ENCODE peak calls at places on chromosomes 7 and 10, in five cellular contexts. One of them, this sample, is unnamed.

GRCh38 chr10:9596368-9596920 is 1421.2 kb upstream of the CELF2 start:
- DNase-seq in T follicular helper cell: no peak
- DNase-seq in GM19239: no peak
- DNase-seq in retina: no peak
- DNase-seq in stimulated activated CD4-positive, alpha-beta T cell treated with anti-CD3 and anti-CD28 coated beads, Interleukin-12 subunit alpha, Interleukin-12 subunit beta, amount 100 ng/mL, for 24 hours: no peak
- DNase-seq in this sample: no peak

GRCh38 chr7:113774182-113774807 is 144.5 kb downstream of the PPP1R3A start:
- DNase-seq in T follicular helper cell: no peak
- DNase-seq in retina: peak
- DNase-seq in GM19239: no peak
- DNase-seq in stimulated activated CD4-positive, alpha-beta T cell treated with anti-CD3 and anti-CD28 coated beads, Interleukin-12 subunit alpha, Interleukin-12 subunit beta, amount 100 ng/mL, for 24 hours: no peak
- DNase-seq in this sample: peak

GRCh38 chr7:111867348-111867931 is 305.1 kb upstream of the IMMP2L start:
- DNase-seq in retina: peak
- DNase-seq in T follicular helper cell: no peak
- DNase-seq in stimulated activated CD4-positive, alpha-beta T cell treated with anti-CD3 and anti-CD28 coated beads, Interleukin-12 subunit alpha, Interleukin-12 subunit beta, amount 100 ng/mL, for 24 hours: no peak
- DNase-seq in GM19239: no peak
- DNase-seq in this sample: no peak

GRCh38 chr10:3472705-3473078 is 300.1 kb upstream of the PITRM1 start:
- DNase-seq in retina: no peak
- DNase-seq in stimulated activated CD4-positive, alpha-beta T cell treated with anti-CD3 and anti-CD28 coated beads, Interleukin-12 subunit alpha, Interleukin-12 subunit beta, amount 100 ng/mL, for 24 hours: no peak
- DNase-seq in T follicular helper cell: no peak
- DNase-seq in GM19239: no peak
- DNase-seq in this sample: no peak

GRCh38 chr7:70595741-70596574 is 536.0 kb upstream of the GALNT17 start:
- DNase-seq in retina: peak
- DNase-seq in T follicular helper cell: no peak
- DNase-seq in stimulated activated CD4-positive, alpha-beta T cell treated with anti-CD3 and anti-CD28 coated beads, Interleukin-12 subunit alpha, Interleukin-12 subunit beta, amount 100 ng/mL, for 24 hours: no peak
- DNase-seq in GM19239: no peak
- DNase-seq in this sample: no peak

GRCh38 chr7:101659706-101660105 is 30.6 kb upstream of the MYL10 start:
- DNase-seq in stimulated activated CD4-positive, alpha-beta T cell treated with anti-CD3 and anti-CD28 coated beads, Interleukin-12 subunit alpha, Interleukin-12 subunit beta, amount 100 ng/mL, for 24 hours: no peak
- DNase-seq in T follicular helper cell: no peak
- DNase-seq in retina: no peak
- DNase-seq in GM19239: no peak
- DNase-seq in this sample: no peak

GRCh38 chr7:143960813-143961610 is 6.4 kb downstream of the OR2F1 start:
- DNase-seq in stimulated activated CD4-positive, alpha-beta T cell treated with anti-CD3 and anti-CD28 coated beads, Interleukin-12 subunit alpha, Interleukin-12 subunit beta, amount 100 ng/mL, for 24 hours: no peak
- DNase-seq in retina: no peak
- DNase-seq in T follicular helper cell: no peak
- DNase-seq in GM19239: no peak
- DNase-seq in this sample: no peak

GRCh38 chr10:87608756-87609155 is 50.9 kb upstream of the PAPSS2 start:
- DNase-seq in retina: no peak
- DNase-seq in T follicular helper cell: no peak
- DNase-seq in stimulated activated CD4-positive, alpha-beta T cell treated with anti-CD3 and anti-CD28 coated beads, Interleukin-12 subunit alpha, Interleukin-12 subunit beta, amount 100 ng/mL, for 24 hours: no peak
- DNase-seq in GM19239: no peak
- DNase-seq in this sample: no peak

GRCh38 chr10:97549587-97550322 is 22.8 kb upstream of the ANKRD2 start:
- DNase-seq in T follicular helper cell: no peak
- DNase-seq in stimulated activated CD4-positive, alpha-beta T cell treated with anti-CD3 and anti-CD28 coated beads, Interleukin-12 subunit alpha, Interleukin-12 subunit beta, amount 100 ng/mL, for 24 hours: no peak
- DNase-seq in GM19239: no peak
- DNase-seq in retina: peak
- DNase-seq in this sample: no peak

GRCh38 chr10:110103921-110104461 is 96.2 kb downstream of the ADD3 start:
- DNase-seq in stimulated activated CD4-positive, alpha-beta T cell treated with anti-CD3 and anti-CD28 coated beads, Interleukin-12 subunit alpha, Interleukin-12 subunit beta, amount 100 ng/mL, for 24 hours: no peak
- DNase-seq in GM19239: no peak
- DNase-seq in retina: no peak
- DNase-seq in T follicular helper cell: no peak
- DNase-seq in this sample: no peak

GRCh38 chr7:120843121-120843520 is 14.8 kb downstream of the TSPAN12 start:
- DNase-seq in GM19239: no peak
- DNase-seq in T follicular helper cell: no peak
- DNase-seq in retina: no peak
- DNase-seq in stimulated activated CD4-positive, alpha-beta T cell treated with anti-CD3 and anti-CD28 coated beads, Interleukin-12 subunit alpha, Interleukin-12 subunit beta, amount 100 ng/mL, for 24 hours: no peak
- DNase-seq in this sample: no peak

GRCh38 chr10:63522129-63522687 is 1.0 kb downstream of the REEP3 start:
- DNase-seq in stimulated activated CD4-positive, alpha-beta T cell treated with anti-CD3 and anti-CD28 coated beads, Interleukin-12 subunit alpha, Interleukin-12 subunit beta, amount 100 ng/mL, for 24 hours: no peak
- DNase-seq in GM19239: no peak
- DNase-seq in retina: no peak
- DNase-seq in T follicular helper cell: no peak
- DNase-seq in this sample: peak

GRCh38 chr10:34578468-34578867 is 236.6 kb downstream of the PARD3 start:
- DNase-seq in retina: no peak
- DNase-seq in GM19239: no peak
- DNase-seq in T follicular helper cell: no peak
- DNase-seq in stimulated activated CD4-positive, alpha-beta T cell treated with anti-CD3 and anti-CD28 coated beads, Interleukin-12 subunit alpha, Interleukin-12 subunit beta, amount 100 ng/mL, for 24 hours: no peak
- DNase-seq in this sample: no peak

GRCh38 chr10:7606977-7607404 is 59.8 kb downstream of the ITIH5 start:
- DNase-seq in stimulated activated CD4-positive, alpha-beta T cell treated with anti-CD3 and anti-CD28 coated beads, Interleukin-12 subunit alpha, Interleukin-12 subunit beta, amount 100 ng/mL, for 24 hours: no peak
- DNase-seq in GM19239: no peak
- DNase-seq in T follicular helper cell: no peak
- DNase-seq in retina: no peak
- DNase-seq in this sample: no peak

GRCh38 chr10:34655286-34656170 is 159.6 kb downstream of the PARD3 start:
- DNase-seq in stimulated activated CD4-positive, alpha-beta T cell treated with anti-CD3 and anti-CD28 coated beads, Interleukin-12 subunit alpha, Interleukin-12 subunit beta, amount 100 ng/mL, for 24 hours: no peak
- DNase-seq in GM19239: no peak
- DNase-seq in T follicular helper cell: no peak
- DNase-seq in retina: peak
- DNase-seq in this sample: peak

GRCh38 chr10:99870051-99870730 is 87.8 kb downstream of the ABCC2 start:
- DNase-seq in retina: no peak
- DNase-seq in T follicular helper cell: no peak
- DNase-seq in GM19239: no peak
- DNase-seq in stimulated activated CD4-positive, alpha-beta T cell treated with anti-CD3 and anti-CD28 coated beads, Interleukin-12 subunit alpha, Interleukin-12 subunit beta, amount 100 ng/mL, for 24 hours: peak
- DNase-seq in this sample: peak

GRCh38 chr7:2870471-2870941 is 26.4 kb upstream of the GNA12 start:
- DNase-seq in stimulated activated CD4-positive, alpha-beta T cell treated with anti-CD3 and anti-CD28 coated beads, Interleukin-12 subunit alpha, Interleukin-12 subunit beta, amount 100 ng/mL, for 24 hours: peak
- DNase-seq in T follicular helper cell: peak
- DNase-seq in GM19239: no peak
- DNase-seq in retina: peak
- DNase-seq in this sample: peak

GRCh38 chr7:5699951-5700384 is 81.5 kb downstream of the RNF216 start:
- DNase-seq in retina: peak
- DNase-seq in stimulated activated CD4-positive, alpha-beta T cell treated with anti-CD3 and anti-CD28 coated beads, Interleukin-12 subunit alpha, Interleukin-12 subunit beta, amount 100 ng/mL, for 24 hours: peak
- DNase-seq in T follicular helper cell: peak
- DNase-seq in GM19239: peak
- DNase-seq in this sample: peak

GRCh38 chr10:97116534-97117162 is 69.1 kb downstream of the SLIT1 start:
- DNase-seq in retina: no peak
- DNase-seq in T follicular helper cell: no peak
- DNase-seq in stimulated activated CD4-positive, alpha-beta T cell treated with anti-CD3 and anti-CD28 coated beads, Interleukin-12 subunit alpha, Interleukin-12 subunit beta, amount 100 ng/mL, for 24 hours: no peak
- DNase-seq in GM19239: no peak
- DNase-seq in this sample: no peak

GRCh38 chr10:51654918-51655317 is 44.5 kb downstream of the CSTF2T start:
- DNase-seq in T follicular helper cell: no peak
- DNase-seq in retina: no peak
- DNase-seq in stimulated activated CD4-positive, alpha-beta T cell treated with anti-CD3 and anti-CD28 coated beads, Interleukin-12 subunit alpha, Interleukin-12 subunit beta, amount 100 ng/mL, for 24 hours: no peak
- DNase-seq in GM19239: no peak
- DNase-seq in this sample: no peak

GRCh38 chr10:3741688-3742461 is 43.1 kb downstream of the KLF6 start:
- DNase-seq in retina: no peak
- DNase-seq in T follicular helper cell: no peak
- DNase-seq in GM19239: no peak
- DNase-seq in stimulated activated CD4-positive, alpha-beta T cell treated with anti-CD3 and anti-CD28 coated beads, Interleukin-12 subunit alpha, Interleukin-12 subunit beta, amount 100 ng/mL, for 24 hours: no peak
- DNase-seq in this sample: no peak

GRCh38 chr10:114393886-114394285 is 10.4 kb downstream of the AFAP1L2 start:
- DNase-seq in T follicular helper cell: no peak
- DNase-seq in GM19239: no peak
- DNase-seq in stimulated activated CD4-positive, alpha-beta T cell treated with anti-CD3 and anti-CD28 coated beads, Interleukin-12 subunit alpha, Interleukin-12 subunit beta, amount 100 ng/mL, for 24 hours: no peak
- DNase-seq in retina: no peak
- DNase-seq in this sample: no peak

GRCh38 chr10:88680958-88681357 is 16.7 kb downstream of the LIPF start:
- DNase-seq in stimulated activated CD4-positive, alpha-beta T cell treated with anti-CD3 and anti-CD28 coated beads, Interleukin-12 subunit alpha, Interleukin-12 subunit beta, amount 100 ng/mL, for 24 hours: no peak
- DNase-seq in GM19239: no peak
- DNase-seq in T follicular helper cell: no peak
- DNase-seq in retina: no peak
- DNase-seq in this sample: no peak

GRCh38 chr10:28975891-28976471 is 298.7 kb downstream of the BAMBI start:
- DNase-seq in stimulated activated CD4-positive, alpha-beta T cell treated with anti-CD3 and anti-CD28 coated beads, Interleukin-12 subunit alpha, Interleukin-12 subunit beta, amount 100 ng/mL, for 24 hours: no peak
- DNase-seq in T follicular helper cell: no peak
- DNase-seq in retina: peak
- DNase-seq in GM19239: no peak
- DNase-seq in this sample: no peak

GRCh38 chr7:22082553-22082885 is 136.8 kb upstream of the CDCA7L start:
- DNase-seq in T follicular helper cell: no peak
- DNase-seq in retina: no peak
- DNase-seq in stimulated activated CD4-positive, alpha-beta T cell treated with anti-CD3 and anti-CD28 coated beads, Interleukin-12 subunit alpha, Interleukin-12 subunit beta, amount 100 ng/mL, for 24 hours: no peak
- DNase-seq in GM19239: no peak
- DNase-seq in this sample: no peak

GRCh38 chr10:71972746-71973695 is 8.8 kb downstream of the CHST3 start:
- DNase-seq in T follicular helper cell: no peak
- DNase-seq in stimulated activated CD4-positive, alpha-beta T cell treated with anti-CD3 and anti-CD28 coated beads, Interleukin-12 subunit alpha, Interleukin-12 subunit beta, amount 100 ng/mL, for 24 hours: no peak
- DNase-seq in retina: no peak
- DNase-seq in GM19239: no peak
- DNase-seq in this sample: no peak

GRCh38 chr10:47350671-47351640 is 2.8 kb downstream of the RBP3 start:
- DNase-seq in stimulated activated CD4-positive, alpha-beta T cell treated with anti-CD3 and anti-CD28 coated beads, Interleukin-12 subunit alpha, Interleukin-12 subunit beta, amount 100 ng/mL, for 24 hours: no peak
- DNase-seq in retina: no peak
- DNase-seq in T follicular helper cell: no peak
- DNase-seq in GM19239: no peak
- DNase-seq in this sample: no peak

GRCh38 chr10:115989621-115990020 is 283.4 kb downstream of the GFRA1 start:
- DNase-seq in stimulated activated CD4-positive, alpha-beta T cell treated with anti-CD3 and anti-CD28 coated beads, Interleukin-12 subunit alpha, Interleukin-12 subunit beta, amount 100 ng/mL, for 24 hours: no peak
- DNase-seq in retina: no peak
- DNase-seq in GM19239: no peak
- DNase-seq in T follicular helper cell: no peak
- DNase-seq in this sample: no peak

GRCh38 chr10:94546058-94546595 is 539 bp downstream of the HELLS start:
- DNase-seq in stimulated activated CD4-positive, alpha-beta T cell treated with anti-CD3 and anti-CD28 coated beads, Interleukin-12 subunit alpha, Interleukin-12 subunit beta, amount 100 ng/mL, for 24 hours: no peak
- DNase-seq in GM19239: no peak
- DNase-seq in retina: no peak
- DNase-seq in T follicular helper cell: no peak
- DNase-seq in this sample: peak

GRCh38 chr10:27600915-27601314 is 96.8 kb downstream of the RAB18 start:
- DNase-seq in stimulated activated CD4-positive, alpha-beta T cell treated with anti-CD3 and anti-CD28 coated beads, Interleukin-12 subunit alpha, Interleukin-12 subunit beta, amount 100 ng/mL, for 24 hours: no peak
- DNase-seq in retina: no peak
- DNase-seq in GM19239: no peak
- DNase-seq in T follicular helper cell: no peak
- DNase-seq in this sample: no peak

GRCh38 chr7:24721378-24722030 is 35.8 kb downstream of the GSDME start:
- DNase-seq in T follicular helper cell: no peak
- DNase-seq in GM19239: no peak
- DNase-seq in retina: no peak
- DNase-seq in stimulated activated CD4-positive, alpha-beta T cell treated with anti-CD3 and anti-CD28 coated beads, Interleukin-12 subunit alpha, Interleukin-12 subunit beta, amount 100 ng/mL, for 24 hours: no peak
- DNase-seq in this sample: no peak

GRCh38 chr7:50369408-50370026 is 65.0 kb downstream of the IKZF1 start:
- DNase-seq in GM19239: peak
- DNase-seq in T follicular helper cell: no peak
- DNase-seq in retina: no peak
- DNase-seq in stimulated activated CD4-positive, alpha-beta T cell treated with anti-CD3 and anti-CD28 coated beads, Interleukin-12 subunit alpha, Interleukin-12 subunit beta, amount 100 ng/mL, for 24 hours: no peak
- DNase-seq in this sample: peak

GRCh38 chr7:66110861-66111260 is 3.8 kb upstream of the CRCP start:
- DNase-seq in retina: no peak
- DNase-seq in stimulated activated CD4-positive, alpha-beta T cell treated with anti-CD3 and anti-CD28 coated beads, Interleukin-12 subunit alpha, Interleukin-12 subunit beta, amount 100 ng/mL, for 24 hours: no peak
- DNase-seq in GM19239: no peak
- DNase-seq in T follicular helper cell: no peak
- DNase-seq in this sample: no peak

GRCh38 chr7:95609277-95609971 is 13.1 kb upstream of the PDK4 start:
- DNase-seq in stimulated activated CD4-positive, alpha-beta T cell treated with anti-CD3 and anti-CD28 coated beads, Interleukin-12 subunit alpha, Interleukin-12 subunit beta, amount 100 ng/mL, for 24 hours: no peak
- DNase-seq in retina: no peak
- DNase-seq in T follicular helper cell: no peak
- DNase-seq in GM19239: no peak
- DNase-seq in this sample: no peak

GRCh38 chr10:8852546-8852945 is 798.1 kb downstream of the GATA3 start:
- DNase-seq in T follicular helper cell: no peak
- DNase-seq in stimulated activated CD4-positive, alpha-beta T cell treated with anti-CD3 and anti-CD28 coated beads, Interleukin-12 subunit alpha, Interleukin-12 subunit beta, amount 100 ng/mL, for 24 hours: no peak
- DNase-seq in retina: no peak
- DNase-seq in GM19239: no peak
- DNase-seq in this sample: no peak

GRCh38 chr7:135121868-135122267 is 26.0 kb upstream of the TMEM140 start:
- DNase-seq in GM19239: no peak
- DNase-seq in stimulated activated CD4-positive, alpha-beta T cell treated with anti-CD3 and anti-CD28 coated beads, Interleukin-12 subunit alpha, Interleukin-12 subunit beta, amount 100 ng/mL, for 24 hours: no peak
- DNase-seq in retina: no peak
- DNase-seq in T follicular helper cell: no peak
- DNase-seq in this sample: no peak

This sample was measured in NAMALWA.